ENCODE peak calls at places on chromosomes 12 and 14, in four cellular contexts. One of them, this sample, is unnamed.

GRCh38 chr12:67721216-67721615 is 72.7 kb downstream of the DYRK2 start:
- DNase-seq in GM23248: peak; percentile 38
- DNase-seq in GM23338: no peak
- DNase-seq in HCT116: no peak
- DNase-seq in this sample: no peak

GRCh38 chr12:84642201-84642600 is 270.4 kb downstream of the SLC6A15 start:
- DNase-seq in GM23248: peak; percentile 40
- DNase-seq in GM23338: no peak
- DNase-seq in HCT116: no peak
- DNase-seq in this sample: no peak

GRCh38 chr12:69120331-69120730 is 119.0 kb upstream of the CPSF6 start:
- DNase-seq in GM23248: no peak
- DNase-seq in GM23338: no peak
- DNase-seq in HCT116: no peak
- DNase-seq in this sample: no peak

GRCh38 chr12:115973066-115973465 is 304.4 kb downstream of the MED13L start:
- DNase-seq in GM23248: no peak
- DNase-seq in GM23338: no peak
- DNase-seq in HCT116: no peak
- DNase-seq in this sample: no peak

GRCh38 chr12:23906329-23906728 is 43.1 kb downstream of the SOX5 start:
- DNase-seq in GM23248: peak; percentile 9
- DNase-seq in GM23338: peak; percentile 6
- DNase-seq in HCT116: no peak
- DNase-seq in this sample: peak; percentile 23

GRCh38 chr12:108814462-108815211 is 42.7 kb downstream of the SSH1 start:
- DNase-seq in GM23248: peak; percentile 8
- DNase-seq in GM23338: no peak
- DNase-seq in HCT116: no peak
- DNase-seq in this sample: no peak

GRCh38 chr12:75890141-75890540 is 141.4 kb downstream of the PHLDA1 start:
- DNase-seq in GM23248: peak; percentile 15
- DNase-seq in GM23338: no peak
- DNase-seq in HCT116: no peak
- DNase-seq in this sample: no peak

GRCh38 chr12:1305063-1305434 is 289.3 kb downstream of the FBXL14 start:
- DNase-seq in GM23248: peak; percentile 7
- DNase-seq in GM23338: no peak
- DNase-seq in HCT116: no peak
- DNase-seq in this sample: no peak

GRCh38 chr14:100246809-100247428 is 8.0 kb downstream of the YY1 start:
- DNase-seq in GM23248: peak; percentile 61
- DNase-seq in GM23338: peak; percentile 92
- DNase-seq in HCT116: peak; percentile 48
- DNase-seq in this sample: peak; percentile 77

GRCh38 chr14:68085742-68086141 is 266.2 kb downstream of the RAD51B start:
- DNase-seq in GM23248: no peak
- DNase-seq in GM23338: no peak
- DNase-seq in HCT116: no peak
- DNase-seq in this sample: no peak

GRCh38 chr12:121860257-121860656 is 1.6 kb upstream of the HPD start:
- DNase-seq in GM23248: no peak
- DNase-seq in GM23338: no peak
- DNase-seq in HCT116: no peak
- DNase-seq in this sample: no peak

GRCh38 chr12:30537228-30537627 is 158.4 kb downstream of the IPO8 start:
- DNase-seq in GM23248: no peak
- DNase-seq in GM23338: no peak
- DNase-seq in HCT116: no peak
- DNase-seq in this sample: no peak

GRCh38 chr12:30531731-30532678 is 163.7 kb downstream of the IPO8 start:
- DNase-seq in GM23248: no peak
- DNase-seq in GM23338: no peak
- DNase-seq in HCT116: no peak
- DNase-seq in this sample: no peak

GRCh38 chr12:30529489-30530269 is 166.0 kb downstream of the IPO8 start:
- DNase-seq in GM23248: no peak
- DNase-seq in GM23338: no peak
- DNase-seq in HCT116: no peak
- DNase-seq in this sample: no peak

GRCh38 chr12:30533518-30533917 is 162.2 kb downstream of the IPO8 start:
- DNase-seq in GM23248: peak; percentile 37
- DNase-seq in GM23338: no peak
- DNase-seq in HCT116: no peak
- DNase-seq in this sample: no peak
- TF ChIP-seq EZH2phosphoT487 in GM23248: no peak
- TF ChIP-seq EZH2phosphoT487 in GM23338: no peak
- TF ChIP-seq EZH2phosphoT487 in HCT116: no peak
- TF ChIP-seq EZH2phosphoT487 in this sample: no peak

GRCh38 chr12:54324617-54325441 is at the start of gene COPZ1:
- DNase-seq in GM23248: peak; percentile 100
- DNase-seq in GM23338: peak; percentile 100
- DNase-seq in HCT116: peak; percentile 99
- DNase-seq in this sample: peak; percentile 98

DNA sequence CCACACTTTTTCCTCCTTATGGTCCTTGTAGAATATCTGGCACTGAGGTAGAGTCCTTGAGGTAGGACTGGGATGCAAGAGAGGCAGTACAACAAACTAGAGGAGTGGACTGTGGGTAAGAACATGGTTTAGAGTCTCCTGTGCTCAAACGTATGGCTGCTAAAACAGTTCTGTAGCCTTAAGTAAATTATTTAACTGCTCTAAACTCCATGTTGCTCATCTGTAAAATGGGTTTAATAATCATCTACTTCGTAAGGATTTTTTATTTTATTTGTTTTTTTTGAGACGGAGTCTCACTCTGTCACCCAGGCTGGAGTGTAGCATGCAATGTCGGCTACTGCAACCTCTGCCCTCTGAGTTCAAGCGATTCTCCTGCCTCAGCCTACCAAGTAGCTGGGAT is 3.6 kb upstream of the COPZ1 start:
- DNase-seq in GM23248: no peak
- DNase-seq in GM23338: no peak
- DNase-seq in HCT116: no peak
- DNase-seq in this sample: no peak
- H3K27me3 ChIP-seq in GM23248: no peaks in the 10 kb centered on the region
- H3K27me3 ChIP-seq in GM23338: no peaks in the 10 kb centered on the region
- H3K27me3 ChIP-seq in HCT116: no peaks in the 10 kb centered on the region
- H3K27me3 ChIP-seq in this sample: no peaks in the 10 kb centered on the region

DNA sequence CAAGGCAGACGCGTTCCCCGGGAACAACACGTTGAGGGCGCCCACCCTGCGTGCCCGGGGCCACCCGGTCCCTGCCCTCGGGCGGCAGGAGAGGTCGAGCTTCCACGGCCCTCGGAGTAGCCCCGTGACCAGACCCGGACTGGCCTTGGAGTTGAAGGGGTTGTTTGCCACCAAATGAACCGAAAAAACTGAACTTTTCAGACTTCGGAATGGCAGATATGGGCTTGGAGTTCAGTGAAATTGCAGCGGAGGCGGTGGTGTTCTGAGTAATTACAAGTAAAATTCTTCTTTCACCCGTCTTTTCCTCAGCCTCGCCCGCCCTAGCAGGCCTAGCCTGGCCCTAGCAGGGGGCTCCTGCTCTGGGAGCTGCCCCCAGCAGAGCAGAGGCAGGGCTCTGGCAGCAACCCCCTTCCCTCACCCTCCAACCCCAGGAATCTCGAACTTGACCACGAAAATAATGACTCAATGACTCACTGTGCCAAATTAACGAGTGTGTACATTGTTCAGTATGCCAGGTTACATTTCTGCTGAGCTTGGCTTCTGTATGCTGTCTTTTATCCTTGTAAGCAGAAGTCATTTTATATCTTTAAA is 1.1 kb downstream of the PAPLN start:
- DNase-seq in GM23248: peak; percentile 77
- DNase-seq in GM23338: no peak
- DNase-seq in HCT116: peak; percentile 6
- DNase-seq in this sample: peak; percentile 28
- TF ChIP-seq EZH2 in GM23248: peak; percentile 27
- TF ChIP-seq EZH2 in GM23338: peak; percentile 64
- TF ChIP-seq EZH2 in HCT116: no peak
- TF ChIP-seq EZH2 in this sample: peak; percentile 29

GRCh38 chr12:112179341-112179740 is 54.0 kb downstream of the TRAFD1 start:
- DNase-seq in GM23248: no peak
- DNase-seq in GM23338: no peak
- DNase-seq in HCT116: no peak
- DNase-seq in this sample: no peak
- TF ChIP-seq EZH2phosphoT487 in GM23248: no peak
- TF ChIP-seq EZH2phosphoT487 in GM23338: no peak
- TF ChIP-seq EZH2phosphoT487 in HCT116: no peak
- TF ChIP-seq EZH2phosphoT487 in this sample: no peak

DNA sequence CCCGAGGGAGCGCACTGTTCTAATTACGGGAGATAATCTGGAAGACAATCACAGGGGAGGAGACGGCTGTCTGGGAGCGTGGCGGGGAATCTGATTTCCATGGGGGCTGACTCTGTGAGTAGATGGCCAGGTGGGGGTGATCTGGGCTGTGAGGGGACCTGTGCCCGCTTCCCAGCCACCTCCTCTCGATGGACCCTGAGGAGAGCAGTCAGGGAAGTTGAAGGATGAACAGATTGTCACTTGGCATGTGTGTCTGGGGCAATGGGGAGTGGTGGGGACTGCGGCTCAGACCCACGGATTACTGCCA is 22.6 kb downstream of the GALNT9 start:
- DNase-seq in GM23248: no peak
- DNase-seq in GM23338: no peak
- DNase-seq in HCT116: no peak
- DNase-seq in this sample: no peak
- H3K27me3 ChIP-seq in GM23248: peaks cover 17% of the 10 kb centered on the region
- H3K27me3 ChIP-seq in GM23338: no peaks in the 10 kb centered on the region
- H3K27me3 ChIP-seq in HCT116: no peaks in the 10 kb centered on the region
- H3K27me3 ChIP-seq in this sample: no peaks in the 10 kb centered on the region

GRCh38 chr12:6767592-6768384 is 1.6 kb downstream of the PTMS start:
- DNase-seq in GM23248: peak; percentile 70
- DNase-seq in GM23338: peak; percentile 15
- DNase-seq in HCT116: no peak
- DNase-seq in this sample: peak; percentile 55
- TF ChIP-seq EZH2 in GM23248: no peak
- TF ChIP-seq EZH2 in GM23338: no peak
- TF ChIP-seq EZH2 in HCT116: no peak
- TF ChIP-seq EZH2 in this sample: no peak

This sample was measured in hepatocyte.